ENCODE peak calls at places on chromosomes 1 and 21, in eight cellular contexts. A is kidney; R is adrenal gland; T is breast epithelium; O is OCI-LY7; J is CD4-positive, alpha-beta memory T cell; X is pancreas; W is effector memory CD4-positive, alpha-beta T cell. Q is an unnamed sample.

GRCh38 chr1:91894036-91894761 is 8.2 kb upstream of the TGFBR3 start:
- DNase-seq in W (no peak), O (no peak), A (no peak), X (no peak), R (no peak), T (no peak), J (no peak), Q (no peak)

GRCh38 chr1:114702699-114703098 is 7.4 kb upstream of the AMPD1 start:
- DNase-seq in J (no peak), O (no peak), R (no peak), W (no peak), X (no peak), T (no peak), A (no peak), Q (no peak)

GRCh38 chr21:33419538-33420123 is 16.4 kb downstream of the IFNGR2 start:
- DNase-seq in X (no peak), R (peak; percentile 43), O (no peak), T (no peak), J (no peak), W (no peak), A (no peak), Q (no peak)

GRCh38 chr21:21624674-21625073 is 626.5 kb downstream of the NCAM2 start:
- DNase-seq in J (no peak), W (no peak), O (no peak), T (no peak), A (no peak), R (no peak), X (no peak), Q (no peak)

GRCh38 chr1:16153999-16154673 is 1.7 kb downstream of the EPHA2 start:
- DNase-seq in R (no peak), T (no peak), W (no peak), A (peak; percentile 82), J (no peak), X (no peak), O (no peak), Q (peak; percentile 51)

GRCh38 chr1:2134604-2135307 is 59.8 kb downstream of the FAAP20 start:
- DNase-seq in W (no peak), J (no peak), X (no peak), T (no peak), A (peak; percentile 81), O (no peak), R (no peak), Q (no peak)

GRCh38 chr1:51518730-51519047 is 377 bp downstream of the EPS15 start:
- DNase-seq in X (peak; percentile 69), A (peak; percentile 90), R (peak; percentile 31), W (peak; percentile 30), J (peak; percentile 49), O (peak; percentile 67), T (no peak), Q (no peak)

GRCh38 chr1:204366759-204367158 is 7.0 kb upstream of the PLEKHA6 start:
- DNase-seq in O (peak; percentile 20), X (no peak), R (no peak), T (no peak), W (no peak), J (no peak), A (no peak), Q (no peak)

GRCh38 chr1:206690516-206690915 is 5.8 kb downstream of the MAPKAPK2 start:
- DNase-seq in R (peak; percentile 73), O (no peak), X (no peak), W (no peak), J (no peak), A (no peak), T (no peak), Q (no peak)

GRCh38 chr1:11797525-11798216 is 8.1 kb downstream of the MTHFR start:
- DNase-seq in O (no peak), J (no peak), X (no peak), T (no peak), W (no peak), A (peak; percentile 89), R (peak; percentile 80), Q (no peak)

GRCh38 chr1:19547814-19548213 is 62.5 kb upstream of the CAPZB start:
- DNase-seq in R (no peak), J (no peak), X (no peak), A (no peak), W (no peak), O (no peak), T (no peak), Q (no peak)

GRCh38 chr1:203140076-203140475 is 12.6 kb downstream of the ADORA1 start:
- DNase-seq in X (no peak), O (no peak), J (no peak), T (no peak), W (no peak), A (peak; percentile 11), R (no peak), Q (no peak)

GRCh38 chr1:203137324-203137723 is 9.8 kb downstream of the ADORA1 start:
- DNase-seq in X (no peak), W (no peak), T (no peak), R (no peak), A (no peak), J (no peak), O (no peak), Q (no peak)

GRCh38 chr1:203135636-203136305 is 8.2 kb downstream of the ADORA1 start:
- DNase-seq in T (peak; percentile 35), R (no peak), A (no peak), W (no peak), J (no peak), O (no peak), X (no peak), Q (no peak)

GRCh38 chr1:203133969-203134725 is 6.6 kb downstream of the ADORA1 start:
- DNase-seq in R (no peak), O (no peak), J (no peak), X (no peak), W (no peak), A (no peak), T (peak; percentile 43), Q (no peak)

DNA sequence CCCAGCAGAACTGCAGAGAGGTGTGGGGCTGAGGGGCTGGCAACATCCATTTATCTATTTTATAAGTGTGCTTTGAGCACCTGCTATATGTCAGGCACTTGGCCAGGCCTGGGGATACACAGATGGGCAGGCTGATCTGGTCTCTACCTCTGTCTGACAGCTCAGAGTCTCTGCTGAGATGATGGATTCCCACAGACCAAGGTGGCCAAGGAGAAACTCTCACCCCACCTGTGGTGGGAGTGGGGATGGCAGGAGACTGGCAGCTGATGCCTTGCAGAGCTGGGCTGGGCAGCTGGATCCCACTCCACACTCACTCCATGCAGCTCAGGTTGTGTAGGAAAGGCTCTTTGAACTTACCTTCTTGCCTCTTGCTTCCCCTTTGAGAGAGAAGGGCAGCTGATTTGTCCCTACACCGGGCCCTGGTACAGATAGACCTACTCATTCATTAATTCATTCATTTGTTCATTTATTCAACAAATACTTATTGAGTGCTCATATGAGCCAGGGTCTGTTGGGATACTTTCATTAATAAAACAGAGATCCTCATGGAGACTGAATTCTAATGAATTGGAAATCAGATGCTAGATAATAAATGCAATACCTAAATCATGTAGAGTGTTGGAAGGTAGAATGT is 9.0 kb downstream of the ADORA1 start:
- DNase-seq in T (peak; percentile 17), X (no peak), W (no peak), A (no peak), O (no peak), R (no peak), J (no peak), Q (no peak)
- H3K4me1 ChIP-seq in T (no peaks in the 10 kb centered on the region), X (peaks cover 13% of the 10 kb centered on the region), W (peaks cover 7% of the 10 kb centered on the region), A (no peaks in the 10 kb centered on the region), O (no peaks in the 10 kb centered on the region), R (no peaks in the 10 kb centered on the region), J (peaks cover 5% of the 10 kb centered on the region), Q (no peaks in the 10 kb centered on the region)

DNA sequence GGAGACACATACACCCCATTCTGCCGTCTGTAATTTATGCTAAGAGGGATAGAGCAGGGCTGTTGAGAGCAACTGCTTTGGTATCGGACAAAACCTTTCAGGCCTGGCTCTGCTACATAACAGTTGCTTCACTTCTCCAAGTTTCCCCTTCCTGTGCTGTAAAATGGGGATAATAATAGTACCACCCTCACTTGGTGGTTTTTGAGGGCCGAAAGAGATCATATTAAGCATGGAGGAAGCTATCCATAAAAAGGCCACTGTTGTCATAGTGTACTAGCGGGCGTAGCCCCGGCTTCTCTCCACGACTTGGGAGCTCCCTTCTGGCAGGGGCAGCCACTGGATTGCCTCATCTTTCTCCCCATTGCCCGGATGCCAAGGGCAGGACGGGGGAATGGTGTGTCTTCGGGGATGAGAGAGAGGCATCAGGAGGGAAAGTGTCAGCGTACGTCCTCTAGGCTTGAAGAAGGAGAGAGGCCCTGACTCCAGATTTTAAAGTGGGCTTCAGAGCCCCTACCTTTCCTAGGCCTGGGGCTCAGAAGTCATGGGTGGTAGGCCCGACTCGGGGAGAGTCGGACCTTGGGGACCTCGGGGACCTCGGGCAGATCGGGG is 580 bp upstream of the MFSD2A start:
- DNase-seq in A (no peak), W (no peak), X (no peak), R (no peak), O (no peak), J (no peak), T (no peak), Q (no peak)
- H3K4me3 ChIP-seq in A (peak overlapping the region; percentile 32), W (peak overlapping the region; percentile 82), X (no peak overlapping the region), R (no peak overlapping the region), O (peak overlapping the region; percentile 76), J (peak overlapping the region; percentile 72), T (peak overlapping the region; percentile 74), Q (peak overlapping the region; percentile 59)

GRCh38 chr21:42176864-42177263 is 42.1 kb upstream of the ABCG1 start:
- DNase-seq in X (no peak), R (no peak), T (no peak), J (no peak), A (no peak), O (no peak), W (no peak), Q (no peak)

GRCh38 chr21:42171091-42172053 is 47.6 kb upstream of the ABCG1 start:
- DNase-seq in T (peak; percentile 52), X (no peak), A (peak; percentile 83), R (no peak), J (no peak), O (peak; percentile 57), W (no peak), Q (no peak)

GRCh38 chr21:42172596-42173483 is 46.1 kb upstream of the ABCG1 start:
- DNase-seq in T (no peak), W (no peak), R (no peak), J (no peak), X (no peak), A (peak; percentile 72), O (no peak), Q (no peak)

GRCh38 chr21:42175110-42175710 is 43.7 kb upstream of the ABCG1 start:
- DNase-seq in O (no peak), J (no peak), T (no peak), W (no peak), A (no peak), X (no peak), R (no peak), Q (no peak)

GRCh38 chr21:42174173-42174572 is 44.8 kb upstream of the ABCG1 start:
- DNase-seq in J (no peak), A (no peak), T (no peak), X (no peak), W (no peak), R (no peak), O (peak; percentile 47), Q (no peak)
- H3K4me1 ChIP-seq in J (no peaks in the 10 kb centered on the region), A (no peaks in the 10 kb centered on the region), T (no peaks in the 10 kb centered on the region), X (no peaks in the 10 kb centered on the region), W (no peaks in the 10 kb centered on the region), R (no peaks in the 10 kb centered on the region), O (peaks cover 36% of the 10 kb centered on the region), Q (no peaks in the 10 kb centered on the region)

DNA sequence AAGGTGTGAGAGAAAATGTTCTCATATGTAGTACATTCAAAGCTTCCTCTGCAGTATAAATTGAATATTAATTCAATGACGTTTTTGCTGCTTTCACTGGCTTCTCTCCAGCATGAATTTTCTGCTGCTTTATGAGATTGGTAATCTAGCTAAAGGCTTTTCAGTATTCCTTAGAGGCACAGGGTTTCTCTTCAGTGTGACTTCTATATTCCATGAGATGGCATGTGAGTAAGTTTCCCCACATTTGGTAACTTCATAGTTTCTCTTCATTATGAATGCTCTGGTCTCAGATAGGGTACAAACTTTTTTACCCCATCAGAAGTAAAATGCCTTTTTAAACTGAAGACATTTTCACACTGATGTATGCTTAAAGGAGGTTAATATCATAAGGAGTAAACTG is 10.4 kb upstream of the KLF18 start:
- DNase-seq in T (no peak), O (no peak), J (no peak), A (no peak), W (no peak), R (no peak), X (no peak), Q (no peak)
- H3K4me3 ChIP-seq in T (no peak overlapping the region), O (no peak overlapping the region), J (no peak overlapping the region), A (no peak overlapping the region), W (no peak overlapping the region), R (no peak overlapping the region), X (no peak overlapping the region), Q (no peak overlapping the region)

Q was measured in HAP-1.